ENCODE peak calls at places on chromosomes 5 and 9, in nine cellular contexts. H is cardiac muscle cell, L is endothelial cell of umbilical vein, G is MCF 10A, S is Calu3, E is MM.1S, X is kidney, F is IMR-90, K is fibroblast of pulmonary artery. C is an unnamed sample.

GRCh38 chr9:112050544-112051475 is 124.3 kb downstream of the SUSD1 start:
- DNase-seq in H (peak), L (peak), G (peak), S (no peak), E (no peak), X (no peak), F (peak), K (peak), C (peak)

GRCh38 chr9:11149065-11149464 is 536.3 kb upstream of the PTPRD start:
- DNase-seq in H (no peak), L (no peak), G (peak), S (no peak), E (no peak), X (no peak), F (no peak), K (no peak), C (no peak)

GRCh38 chr9:108019821-108020220 is 530.3 kb upstream of the KLF4 start:
- DNase-seq in H (no peak), L (no peak), G (no peak), S (no peak), E (no peak), X (no peak), F (no peak), K (no peak), C (no peak)

GRCh38 chr9:101146508-101146907 is 118.0 kb downstream of the PLPPR1 start:
- DNase-seq in H (no peak), L (no peak), G (no peak), S (no peak), E (no peak), X (no peak), F (no peak), K (no peak), C (no peak)

GRCh38 chr5:154179846-154180710 is 10.5 kb upstream of the GALNT10 start:
- DNase-seq in H (peak), L (peak), G (peak), S (peak), E (peak), X (no peak), F (peak), K (peak), C (peak)

GRCh38 chr5:139698461-139699146 is 50.5 kb downstream of the CXXC5 start:
- DNase-seq in H (peak), L (peak), G (peak), S (peak), E (no peak), X (peak), F (peak), K (peak), C (peak)

GRCh38 chr9:120622790-120623189 is 42.8 kb upstream of the CDK5RAP2 start:
- DNase-seq in H (no peak), L (no peak), G (no peak), S (no peak), E (no peak), X (no peak), F (no peak), K (no peak), C (no peak)

GRCh38 chr5:140295414-140295813 is 7.5 kb downstream of the PFDN1 start:
- DNase-seq in H (peak), L (peak), G (peak), S (peak), E (peak), X (no peak), F (peak), K (peak), C (peak)

GRCh38 chr5:110112355-110112754 is 422.6 kb downstream of the MAN2A1 start:
- DNase-seq in H (no peak), L (no peak), G (no peak), S (no peak), E (no peak), X (no peak), F (no peak), K (no peak), C (no peak)

GRCh38 chr5:135218486-135218755 is 180.6 kb downstream of the MACROH2A1 start:
- DNase-seq in H (no peak), L (no peak), G (no peak), S (no peak), E (no peak), X (peak), F (no peak), K (no peak), C (no peak)

GRCh38 chr9:34465468-34465867 is 6.9 kb downstream of the DNAI1 start:
- DNase-seq in H (no peak), L (no peak), G (no peak), S (no peak), E (no peak), X (no peak), F (no peak), K (no peak), C (no peak)

GRCh38 chr5:153147891-153148623 is 342.4 kb upstream of the GRIA1 start:
- DNase-seq in H (peak), L (no peak), G (peak), S (peak), E (peak), X (no peak), F (no peak), K (peak), C (peak)

GRCh38 chr5:173890195-173890951 is 2.2 kb downstream of the CPEB4 start:
- DNase-seq in H (peak), L (peak), G (peak), S (peak), E (peak), X (no peak), F (peak), K (peak), C (peak)

GRCh38 chr5:85462957-85463356 is 1078.3 kb upstream of the EDIL3 start:
- DNase-seq in H (no peak), L (no peak), G (no peak), S (no peak), E (no peak), X (no peak), F (no peak), K (no peak), C (no peak)

GRCh38 chr5:68182094-68182493 is 33.5 kb upstream of the PIK3R1 start:
- DNase-seq in H (no peak), L (no peak), G (no peak), S (no peak), E (no peak), X (no peak), F (no peak), K (no peak), C (no peak)

GRCh38 chr5:158991391-158991790 is 108.3 kb downstream of the EBF1 start:
- DNase-seq in H (no peak), L (no peak), G (peak), S (no peak), E (no peak), X (no peak), F (peak), K (peak), C (peak)

GRCh38 chr9:137247916-137248175 is 3.2 kb upstream of the STPG3 start:
- DNase-seq in H (no peak), L (no peak), G (no peak), S (no peak), E (no peak), X (no peak), F (no peak), K (no peak), C (no peak)

GRCh38 chr9:13607746-13608445 is 328.4 kb upstream of the MPDZ start:
- DNase-seq in H (peak), L (peak), G (no peak), S (no peak), E (no peak), X (no peak), F (no peak), K (no peak), C (no peak)

GRCh38 chr9:134968011-134968822 is 50.5 kb upstream of the FCN1 start:
- DNase-seq in H (peak), L (no peak), G (no peak), S (no peak), E (no peak), X (peak), F (peak), K (peak), C (no peak)

GRCh38 chr9:133844876-133845658 is 106.9 kb upstream of the SARDH start:
- DNase-seq in H (peak), L (peak), G (no peak), S (no peak), E (no peak), X (peak), F (peak), K (peak), C (peak)

GRCh38 chr5:102483736-102484135 is 15.1 kb downstream of the SLCO6A1 start:
- DNase-seq in H (peak), L (no peak), G (peak), S (no peak), E (peak), X (no peak), F (no peak), K (no peak), C (no peak)

GRCh38 chr9:12889402-12890106 is 114.7 kb downstream of the LURAP1L start:
- DNase-seq in H (peak), L (no peak), G (peak), S (no peak), E (peak), X (no peak), F (no peak), K (no peak), C (peak)

GRCh38 chr9:98520221-98520920 is 188.4 kb downstream of the GABBR2 start:
- DNase-seq in H (peak), L (peak), G (no peak), S (no peak), E (no peak), X (no peak), F (peak), K (peak), C (no peak)

GRCh38 chr9:98519641-98520040 is 189.1 kb downstream of the GABBR2 start:
- DNase-seq in H (no peak), L (no peak), G (no peak), S (no peak), E (no peak), X (no peak), F (no peak), K (no peak), C (no peak)

GRCh38 chr9:98522487-98522886 is 186.2 kb downstream of the GABBR2 start:
- DNase-seq in H (no peak), L (peak), G (no peak), S (no peak), E (no peak), X (no peak), F (no peak), K (no peak), C (no peak)

GRCh38 chr9:98521141-98521540 is 187.6 kb downstream of the GABBR2 start:
- DNase-seq in H (peak), L (peak), G (peak), S (no peak), E (no peak), X (no peak), F (peak), K (peak), C (peak)

DNA sequence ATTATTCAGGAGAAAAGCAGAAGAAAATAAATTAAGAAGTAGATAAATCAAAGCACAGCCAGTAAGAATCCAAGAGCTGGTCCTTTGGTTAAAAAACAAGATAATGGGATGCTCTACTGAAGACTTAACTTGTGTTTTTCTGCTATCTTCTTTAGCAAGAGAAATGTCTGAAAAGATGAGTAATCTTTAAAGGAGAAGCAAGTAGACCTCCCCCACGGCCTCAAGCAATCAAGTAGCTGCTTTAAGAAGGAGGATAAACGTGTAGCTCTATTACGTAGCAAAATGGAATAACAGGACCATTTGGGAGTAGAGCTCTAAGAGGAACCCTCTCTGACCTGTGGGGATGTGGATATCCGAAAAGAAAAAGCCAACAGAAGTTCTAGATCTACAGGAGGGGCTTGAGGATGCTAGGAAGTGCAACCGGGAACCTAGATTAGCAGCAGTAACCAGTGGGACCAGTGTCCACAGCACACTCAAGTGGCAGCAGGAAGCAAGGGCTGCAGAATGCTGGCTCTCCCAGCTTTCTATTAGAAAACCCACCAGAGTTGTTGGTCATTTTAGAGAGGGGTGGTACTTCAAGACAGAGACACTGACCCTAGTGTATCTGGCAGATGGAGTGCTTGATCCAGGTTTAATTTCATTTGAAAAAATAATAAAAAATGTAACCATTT is 185.4 kb downstream of the GABBR2 start:
- DNase-seq in H (peak), L (peak), G (peak), S (peak), E (no peak), X (no peak), F (peak), K (peak), C (peak)
- TF ChIP-seq CTCF in H (peak), L (peak), G (peak), S (no peak), E (no peak), X (no peak), F (peak), K (peak), C (peak)

DNA sequence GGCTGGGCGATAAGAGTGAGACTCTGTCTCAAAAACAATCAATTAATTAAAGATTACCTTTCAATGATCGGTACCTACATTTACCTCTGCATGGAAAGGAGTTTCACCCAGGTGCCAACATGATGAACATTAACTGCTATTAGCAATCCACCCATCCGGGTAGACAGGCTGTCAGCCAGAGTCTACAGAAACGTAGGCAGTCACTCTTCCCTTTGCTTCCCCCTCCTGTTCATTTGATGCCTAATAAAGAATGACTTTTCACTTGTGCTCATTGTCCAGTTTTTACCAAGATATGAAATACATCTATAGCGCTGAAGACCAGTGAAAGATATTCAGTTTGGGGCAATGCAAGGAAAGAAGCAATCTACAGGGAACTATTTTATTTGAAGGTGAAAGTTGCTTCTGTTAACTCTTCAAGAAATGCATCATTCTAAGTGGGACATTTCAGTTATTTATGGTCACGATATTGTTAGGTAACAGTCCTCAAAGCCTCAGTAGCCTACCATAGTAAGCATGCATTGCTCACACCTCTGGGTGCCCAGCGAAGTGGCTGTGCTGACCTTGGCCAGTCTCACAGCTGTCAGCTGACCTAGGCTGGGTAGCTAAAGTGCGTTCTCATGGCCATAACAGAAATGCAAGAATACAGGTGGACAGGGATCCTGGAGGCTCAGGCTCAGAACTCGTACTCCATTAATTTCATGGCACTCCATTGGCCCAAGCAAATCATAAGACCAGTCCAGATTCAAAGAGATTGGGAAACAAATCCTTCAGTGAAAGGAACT is 87.2 kb upstream of the DMRT1 start:
- DNase-seq in H (no peak), L (no peak), G (no peak), S (no peak), E (no peak), X (no peak), F (no peak), K (no peak), C (no peak)
- TF ChIP-seq CTCF in H (no peak), L (no peak), G (no peak), S (no peak), E (no peak), X (no peak), F (no peak), K (no peak), C (no peak)

DNA sequence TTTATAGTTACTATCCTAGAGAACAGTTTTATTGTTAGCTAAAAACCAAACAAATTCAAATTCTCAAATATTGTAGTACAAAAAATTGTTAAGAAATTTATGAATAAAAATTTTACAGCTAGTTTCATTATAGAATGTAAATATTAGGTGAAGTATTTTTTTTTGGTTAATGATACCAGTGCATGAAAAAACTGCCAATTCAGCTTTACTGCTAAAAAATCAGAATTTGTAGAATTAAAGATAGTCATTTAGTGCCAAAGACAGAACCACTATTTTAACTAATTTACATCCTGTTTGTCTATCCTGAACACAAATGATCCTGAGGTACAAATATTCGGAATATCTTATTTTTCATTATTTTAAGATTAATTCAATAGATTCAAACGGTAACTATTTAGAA is 202.6 kb downstream of the FER start:
- DNase-seq in H (no peak), L (no peak), G (no peak), S (no peak), E (no peak), X (no peak), F (no peak), K (no peak), C (no peak)
- TF ChIP-seq CTCF in H (no peak), L (no peak), G (no peak), S (no peak), E (no peak), X (no peak), F (no peak), K (no peak), C (no peak)

GRCh38 chr5:33472805-33473409 is 32.1 kb downstream of the TARS1 start:
- DNase-seq in H (no peak), L (no peak), G (no peak), S (no peak), E (no peak), X (no peak), F (no peak), K (no peak), C (no peak)

GRCh38 chr5:33468811-33469435 is 28.2 kb downstream of the TARS1 start:
- DNase-seq in H (no peak), L (no peak), G (peak), S (no peak), E (no peak), X (no peak), F (peak), K (no peak), C (no peak)

GRCh38 chr5:33474931-33475499 is 34.2 kb downstream of the TARS1 start:
- DNase-seq in H (no peak), L (no peak), G (no peak), S (no peak), E (no peak), X (no peak), F (no peak), K (no peak), C (no peak)

GRCh38 chr5:33474004-33474403 is 33.2 kb downstream of the TARS1 start:
- DNase-seq in H (no peak), L (no peak), G (no peak), S (no peak), E (no peak), X (no peak), F (no peak), K (no peak), C (no peak)

DNA sequence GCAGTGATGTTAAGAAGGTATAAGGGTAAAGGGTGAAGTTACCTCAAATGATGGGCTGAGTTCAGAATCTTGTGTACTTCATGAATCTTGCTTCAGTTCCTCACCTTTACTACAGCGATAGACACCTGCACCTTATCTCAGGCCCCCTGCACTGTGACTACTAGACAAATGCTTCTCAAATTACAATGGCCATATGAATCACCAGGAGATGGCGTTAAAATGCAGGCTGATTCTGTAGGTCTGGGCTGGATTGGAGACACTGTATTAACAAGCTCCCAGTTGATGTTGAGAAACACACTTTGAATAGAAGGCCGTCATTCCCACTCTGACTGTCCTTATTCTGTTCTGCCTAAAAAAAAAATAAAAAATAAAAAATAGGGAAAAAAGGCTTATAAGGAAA is 29.8 kb downstream of the TARS1 start:
- DNase-seq in H (peak), L (peak), G (peak), S (peak), E (no peak), X (no peak), F (peak), K (peak), C (peak)
- TF ChIP-seq CTCF in H (peak), L (no peak), G (no peak), S (peak), E (no peak), X (peak), F (peak), K (peak), C (peak)

GRCh38 chr9:5321058-5321457 is 16.5 kb upstream of the RLN2 start:
- DNase-seq in H (no peak), L (no peak), G (peak), S (no peak), E (no peak), X (no peak), F (peak), K (peak), C (no peak)
- TF ChIP-seq CTCF in H (peak), L (no peak), G (peak), S (no peak), E (no peak), X (no peak), F (peak), K (peak), C (peak)